ENCODE peak calls at places on chromosomes 6 and 20, in six cellular contexts. One of them, this sample, is unnamed.

GRCh38 chr6:17311595-17312311 is 30.6 kb downstream of the RBM24 start:
- DNase-seq in epithelial cell of proximal tubule: peak; percentile 32
- DNase-seq in ovary: no peak
- DNase-seq in GM13977: no peak
- DNase-seq in OCI-LY7: no peak
- DNase-seq in cardiac muscle cell: peak; percentile 31
- DNase-seq in this sample: no peak

GRCh38 chr6:166620478-166621113 is 6.5 kb downstream of the RPS6KA2 start:
- DNase-seq in epithelial cell of proximal tubule: no peak
- DNase-seq in ovary: no peak
- DNase-seq in GM13977: no peak
- DNase-seq in OCI-LY7: no peak
- DNase-seq in cardiac muscle cell: no peak
- DNase-seq in this sample: no peak

GRCh38 chr6:158926429-158926828 is 73.6 kb downstream of the RSPH3 start:
- DNase-seq in epithelial cell of proximal tubule: no peak
- DNase-seq in ovary: no peak
- DNase-seq in GM13977: no peak
- DNase-seq in OCI-LY7: no peak
- DNase-seq in cardiac muscle cell: peak; percentile 13
- DNase-seq in this sample: no peak

GRCh38 chr6:22980446-22980845 is 411.1 kb downstream of the HDGFL1 start:
- DNase-seq in epithelial cell of proximal tubule: no peak
- DNase-seq in ovary: no peak
- DNase-seq in GM13977: no peak
- DNase-seq in OCI-LY7: no peak
- DNase-seq in cardiac muscle cell: peak; percentile 25
- DNase-seq in this sample: no peak

GRCh38 chr6:29005183-29005885 is at the start of gene ZNF311:
- DNase-seq in epithelial cell of proximal tubule: no peak
- DNase-seq in ovary: peak; percentile 61
- DNase-seq in GM13977: no peak
- DNase-seq in OCI-LY7: no peak
- DNase-seq in cardiac muscle cell: peak; percentile 85
- DNase-seq in this sample: no peak

GRCh38 chr6:32627249-32627648 is 10.0 kb upstream of the HLA-DQA1 start:
- DNase-seq in epithelial cell of proximal tubule: no peak
- DNase-seq in ovary: no peak
- DNase-seq in GM13977: no peak
- DNase-seq in OCI-LY7: no peak
- DNase-seq in cardiac muscle cell: no peak
- DNase-seq in this sample: no peak

GRCh38 chr6:132259070-132259469 is 142.2 kb downstream of the MOXD1 start:
- DNase-seq in epithelial cell of proximal tubule: no peak
- DNase-seq in ovary: no peak
- DNase-seq in GM13977: no peak
- DNase-seq in OCI-LY7: peak; percentile 45
- DNase-seq in cardiac muscle cell: peak; percentile 57
- DNase-seq in this sample: no peak

GRCh38 chr6:166351715-166352285 is 9.5 kb upstream of the SFT2D1 start:
- DNase-seq in epithelial cell of proximal tubule: peak; percentile 31
- DNase-seq in ovary: no peak
- DNase-seq in GM13977: peak; percentile 65
- DNase-seq in OCI-LY7: peak; percentile 10
- DNase-seq in cardiac muscle cell: peak; percentile 22
- DNase-seq in this sample: no peak

GRCh38 chr6:101931766-101932165 is 538.3 kb downstream of the GRIK2 start:
- DNase-seq in epithelial cell of proximal tubule: no peak
- DNase-seq in ovary: no peak
- DNase-seq in GM13977: no peak
- DNase-seq in OCI-LY7: no peak
- DNase-seq in cardiac muscle cell: peak; percentile 45
- DNase-seq in this sample: no peak

GRCh38 chr20:34980543-34981213 is 25.0 kb downstream of the MYH7B start:
- DNase-seq in epithelial cell of proximal tubule: no peak
- DNase-seq in ovary: no peak
- DNase-seq in GM13977: no peak
- DNase-seq in OCI-LY7: no peak
- DNase-seq in cardiac muscle cell: peak; percentile 18
- DNase-seq in this sample: no peak

GRCh38 chr20:3811421-3812258 is 8.7 kb upstream of the AP5S1 start:
- DNase-seq in epithelial cell of proximal tubule: peak; percentile 90
- DNase-seq in ovary: peak; percentile 99
- DNase-seq in GM13977: no peak
- DNase-seq in OCI-LY7: no peak
- DNase-seq in cardiac muscle cell: peak; percentile 100
- DNase-seq in this sample: peak; percentile 91

GRCh38 chr20:35145141-35145564 is 2.0 kb downstream of the EDEM2 start:
- DNase-seq in epithelial cell of proximal tubule: peak; percentile 46
- DNase-seq in ovary: peak; percentile 34
- DNase-seq in GM13977: peak; percentile 71
- DNase-seq in OCI-LY7: peak; percentile 81
- DNase-seq in cardiac muscle cell: peak; percentile 81
- DNase-seq in this sample: no peak

GRCh38 chr6:1700283-1700967 is 90.7 kb downstream of the FOXC1 start:
- DNase-seq in epithelial cell of proximal tubule: no peak
- DNase-seq in ovary: no peak
- DNase-seq in GM13977: no peak
- DNase-seq in OCI-LY7: no peak
- DNase-seq in cardiac muscle cell: no peak
- DNase-seq in this sample: no peak

GRCh38 chr20:44586289-44586911 is 4.0 kb downstream of the PKIG start:
- DNase-seq in epithelial cell of proximal tubule: no peak
- DNase-seq in ovary: no peak
- DNase-seq in GM13977: peak; percentile 54
- DNase-seq in OCI-LY7: peak; percentile 99
- DNase-seq in cardiac muscle cell: no peak
- DNase-seq in this sample: no peak

GRCh38 chr6:34237316-34237721 is 646 bp downstream of the HMGA1 start:
- DNase-seq in epithelial cell of proximal tubule: no peak
- DNase-seq in ovary: no peak
- DNase-seq in GM13977: peak; percentile 69
- DNase-seq in OCI-LY7: peak; percentile 64
- DNase-seq in cardiac muscle cell: peak; percentile 28
- DNase-seq in this sample: no peak

GRCh38 chr6:15510121-15510520 is 152.7 kb downstream of the DTNBP1 start:
- DNase-seq in epithelial cell of proximal tubule: no peak
- DNase-seq in ovary: no peak
- DNase-seq in GM13977: no peak
- DNase-seq in OCI-LY7: no peak
- DNase-seq in cardiac muscle cell: no peak
- DNase-seq in this sample: no peak

GRCh38 chr20:44540834-44541233 is 19.0 kb upstream of the SERINC3 start:
- DNase-seq in epithelial cell of proximal tubule: no peak
- DNase-seq in ovary: no peak
- DNase-seq in GM13977: no peak
- DNase-seq in OCI-LY7: no peak
- DNase-seq in cardiac muscle cell: peak; percentile 70
- DNase-seq in this sample: no peak

GRCh38 chr6:19408331-19408730 is 428.8 kb upstream of the ID4 start:
- DNase-seq in epithelial cell of proximal tubule: no peak
- DNase-seq in ovary: no peak
- DNase-seq in GM13977: no peak
- DNase-seq in OCI-LY7: no peak
- DNase-seq in cardiac muscle cell: peak; percentile 29
- DNase-seq in this sample: no peak

GRCh38 chr20:41172296-41173140 is 35.2 kb downstream of the PLCG1 start:
- DNase-seq in epithelial cell of proximal tubule: no peak
- DNase-seq in ovary: peak; percentile 44
- DNase-seq in GM13977: no peak
- DNase-seq in OCI-LY7: no peak
- DNase-seq in cardiac muscle cell: peak; percentile 32
- DNase-seq in this sample: no peak

GRCh38 chr20:64158346-64159285 is 5.6 kb upstream of the MYT1 start:
- DNase-seq in epithelial cell of proximal tubule: no peak
- DNase-seq in ovary: no peak
- DNase-seq in GM13977: no peak
- DNase-seq in OCI-LY7: no peak
- DNase-seq in cardiac muscle cell: no peak
- DNase-seq in this sample: no peak

GRCh38 chr20:10581823-10582222 is 92.0 kb downstream of the JAG1 start:
- DNase-seq in epithelial cell of proximal tubule: no peak
- DNase-seq in ovary: no peak
- DNase-seq in GM13977: no peak
- DNase-seq in OCI-LY7: no peak
- DNase-seq in cardiac muscle cell: no peak
- DNase-seq in this sample: no peak

GRCh38 chr6:64330694-64331309 is 695.2 kb downstream of the PHF3 start:
- DNase-seq in epithelial cell of proximal tubule: peak; percentile 3
- DNase-seq in ovary: peak; percentile 27
- DNase-seq in GM13977: no peak
- DNase-seq in OCI-LY7: peak; percentile 50
- DNase-seq in cardiac muscle cell: peak; percentile 79
- DNase-seq in this sample: peak; percentile 51
- TF ChIP-seq CTCF in epithelial cell of proximal tubule: peak; percentile 73
- TF ChIP-seq CTCF in ovary: no peak
- TF ChIP-seq CTCF in GM13977: peak; percentile 85
- TF ChIP-seq CTCF in OCI-LY7: peak; percentile 85
- TF ChIP-seq CTCF in cardiac muscle cell: peak; percentile 76
- TF ChIP-seq CTCF in this sample: peak; percentile 60

GRCh38 chr20:21529863-21530262 is 16.0 kb upstream of the NKX2-2 start:
- DNase-seq in epithelial cell of proximal tubule: no peak
- DNase-seq in ovary: no peak
- DNase-seq in GM13977: peak; percentile 56
- DNase-seq in OCI-LY7: peak; percentile 48
- DNase-seq in cardiac muscle cell: no peak
- DNase-seq in this sample: no peak

GRCh38 chr20:21526776-21527175 is 12.9 kb upstream of the NKX2-2 start:
- DNase-seq in epithelial cell of proximal tubule: no peak
- DNase-seq in ovary: no peak
- DNase-seq in GM13977: no peak
- DNase-seq in OCI-LY7: no peak
- DNase-seq in cardiac muscle cell: no peak
- DNase-seq in this sample: no peak

GRCh38 chr20:21523895-21524294 is 10.0 kb upstream of the NKX2-2 start:
- DNase-seq in epithelial cell of proximal tubule: no peak
- DNase-seq in ovary: no peak
- DNase-seq in GM13977: no peak
- DNase-seq in OCI-LY7: no peak
- DNase-seq in cardiac muscle cell: no peak
- DNase-seq in this sample: no peak

GRCh38 chr20:21527908-21528307 is 14.0 kb upstream of the NKX2-2 start:
- DNase-seq in epithelial cell of proximal tubule: no peak
- DNase-seq in ovary: no peak
- DNase-seq in GM13977: no peak
- DNase-seq in OCI-LY7: no peak
- DNase-seq in cardiac muscle cell: no peak
- DNase-seq in this sample: no peak

GRCh38 chr20:21528870-21529269 is 15.0 kb upstream of the NKX2-2 start:
- DNase-seq in epithelial cell of proximal tubule: no peak
- DNase-seq in ovary: no peak
- DNase-seq in GM13977: no peak
- DNase-seq in OCI-LY7: peak; percentile 16
- DNase-seq in cardiac muscle cell: no peak
- DNase-seq in this sample: no peak
- TF ChIP-seq CTCF in epithelial cell of proximal tubule: peak; percentile 23
- TF ChIP-seq CTCF in ovary: no peak
- TF ChIP-seq CTCF in GM13977: peak; percentile 26
- TF ChIP-seq CTCF in OCI-LY7: peak; percentile 52
- TF ChIP-seq CTCF in cardiac muscle cell: no peak
- TF ChIP-seq CTCF in this sample: no peak

GRCh38 chr6:77930382-77930781 is 277.5 kb downstream of the MEI4 start:
- DNase-seq in epithelial cell of proximal tubule: no peak
- DNase-seq in ovary: no peak
- DNase-seq in GM13977: no peak
- DNase-seq in OCI-LY7: no peak
- DNase-seq in cardiac muscle cell: no peak
- DNase-seq in this sample: no peak

GRCh38 chr6:77930945-77931344 is 278.1 kb downstream of the MEI4 start:
- DNase-seq in epithelial cell of proximal tubule: no peak
- DNase-seq in ovary: no peak
- DNase-seq in GM13977: no peak
- DNase-seq in OCI-LY7: no peak
- DNase-seq in cardiac muscle cell: no peak
- DNase-seq in this sample: no peak

DNA sequence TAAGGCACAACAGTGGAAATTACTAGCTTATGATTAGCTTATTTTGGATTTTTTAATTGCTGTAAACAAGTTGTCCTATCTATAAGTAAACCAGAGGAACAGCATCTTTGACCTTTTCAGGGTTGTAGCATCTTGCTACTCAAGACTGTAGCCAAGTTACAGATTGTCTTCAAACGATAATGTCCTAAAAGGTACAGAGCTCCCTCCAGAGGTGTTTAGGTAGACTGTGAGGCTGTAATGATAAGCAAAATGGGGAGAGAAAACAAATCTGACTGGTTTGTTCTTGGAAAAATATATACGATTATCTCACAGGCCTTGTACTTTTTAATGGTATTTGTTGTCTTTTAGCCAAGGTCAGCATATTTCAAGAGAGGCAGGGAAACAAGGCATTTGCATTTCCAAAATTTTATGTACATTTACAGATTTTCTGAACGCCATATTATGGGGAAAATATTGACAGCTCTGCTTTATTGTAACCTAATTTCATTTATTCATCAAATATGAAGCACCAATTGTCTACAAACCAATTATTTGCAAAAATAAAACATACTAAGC is 273.4 kb downstream of the MEI4 start:
- DNase-seq in epithelial cell of proximal tubule: no peak
- DNase-seq in ovary: no peak
- DNase-seq in GM13977: no peak
- DNase-seq in OCI-LY7: no peak
- DNase-seq in cardiac muscle cell: no peak
- DNase-seq in this sample: no peak
- TF ChIP-seq CTCF in epithelial cell of proximal tubule: peak; percentile 13
- TF ChIP-seq CTCF in ovary: no peak
- TF ChIP-seq CTCF in GM13977: peak; percentile 31
- TF ChIP-seq CTCF in OCI-LY7: no peak
- TF ChIP-seq CTCF in cardiac muscle cell: no peak
- TF ChIP-seq CTCF in this sample: no peak

GRCh38 chr20:63044204-63044600 is 37.4 kb upstream of the BHLHE23 start:
- DNase-seq in epithelial cell of proximal tubule: no peak
- DNase-seq in ovary: no peak
- DNase-seq in GM13977: no peak
- DNase-seq in OCI-LY7: no peak
- DNase-seq in cardiac muscle cell: no peak
- DNase-seq in this sample: no peak

GRCh38 chr20:63044605-63045004 is 37.8 kb upstream of the BHLHE23 start:
- DNase-seq in epithelial cell of proximal tubule: no peak
- DNase-seq in ovary: no peak
- DNase-seq in GM13977: no peak
- DNase-seq in OCI-LY7: no peak
- DNase-seq in cardiac muscle cell: no peak
- DNase-seq in this sample: no peak

GRCh38 chr20:63041776-63042175 is 35.0 kb upstream of the BHLHE23 start:
- DNase-seq in epithelial cell of proximal tubule: no peak
- DNase-seq in ovary: no peak
- DNase-seq in GM13977: no peak
- DNase-seq in OCI-LY7: no peak
- DNase-seq in cardiac muscle cell: no peak
- DNase-seq in this sample: no peak

GRCh38 chr20:63043348-63044203 is 36.8 kb upstream of the BHLHE23 start:
- DNase-seq in epithelial cell of proximal tubule: no peak
- DNase-seq in ovary: no peak
- DNase-seq in GM13977: no peak
- DNase-seq in OCI-LY7: no peak
- DNase-seq in cardiac muscle cell: no peak
- DNase-seq in this sample: no peak

GRCh38 chr20:63042448-63043071 is 35.8 kb upstream of the BHLHE23 start:
- DNase-seq in epithelial cell of proximal tubule: no peak
- DNase-seq in ovary: no peak
- DNase-seq in GM13977: peak; percentile 70
- DNase-seq in OCI-LY7: no peak
- DNase-seq in cardiac muscle cell: no peak
- DNase-seq in this sample: no peak
- TF ChIP-seq CTCF in epithelial cell of proximal tubule: no peak
- TF ChIP-seq CTCF in ovary: no peak
- TF ChIP-seq CTCF in GM13977: no peak
- TF ChIP-seq CTCF in OCI-LY7: no peak
- TF ChIP-seq CTCF in cardiac muscle cell: no peak
- TF ChIP-seq CTCF in this sample: no peak

GRCh38 chr6:105818505-105818904 is 267.6 kb upstream of the PRDM1 start:
- DNase-seq in epithelial cell of proximal tubule: no peak
- DNase-seq in ovary: no peak
- DNase-seq in GM13977: no peak
- DNase-seq in OCI-LY7: no peak
- DNase-seq in cardiac muscle cell: no peak
- DNase-seq in this sample: no peak
- TF ChIP-seq CTCF in epithelial cell of proximal tubule: no peak
- TF ChIP-seq CTCF in ovary: no peak
- TF ChIP-seq CTCF in GM13977: no peak
- TF ChIP-seq CTCF in OCI-LY7: no peak
- TF ChIP-seq CTCF in cardiac muscle cell: no peak
- TF ChIP-seq CTCF in this sample: no peak